ENCODE peak calls at places on chromosome 22, in seven cellular contexts. Z is heart right ventricle, T is HFF-Myc, Q is pancreas, X is colonic mucosa, F is hepatocyte, I is AG04450. M is an unnamed sample.

GRCh38 chr22:43319661-43320486 is 23.3 kb downstream of the SCUBE1 start:
- DNase-seq in Z (no peak), T (no peak), Q (no peak), X (no peak), F (no peak), I (no peak), M (no peak)

GRCh38 chr22:42622061-42622710 is 7.5 kb upstream of the POLDIP3 start:
- DNase-seq in Z (no peak), T (no peak), Q (no peak), X (no peak), F (no peak), I (no peak), M (no peak)

GRCh38 chr22:26182723-26183122 is 13.5 kb downstream of the SEZ6L start:
- DNase-seq in Z (no peak), T (no peak), Q (no peak), X (no peak), F (no peak), I (no peak), M (no peak)

GRCh38 chr22:50340157-50340879 is 2.8 kb upstream of the PPP6R2 start:
- DNase-seq in Z (no peak), T (no peak), Q (no peak), X (no peak), F (no peak), I (no peak), M (peak)

GRCh38 chr22:42154731-42155543 is 24.3 kb upstream of the CYP2D6 start:
- DNase-seq in Z (no peak), T (no peak), Q (no peak), X (no peak), F (no peak), I (no peak), M (no peak)

GRCh38 chr22:25067851-25068421 is 115.4 kb downstream of the KIAA1671 start:
- DNase-seq in Z (no peak), T (no peak), Q (no peak), X (no peak), F (no peak), I (no peak), M (no peak)

GRCh38 chr22:46323126-46323525 is 12.4 kb upstream of the TRMU start:
- DNase-seq in Z (no peak), T (no peak), Q (peak), X (no peak), F (no peak), I (no peak), M (no peak)

GRCh38 chr22:27283714-27284113 is 517.8 kb downstream of the MN1 start:
- DNase-seq in Z (no peak), T (no peak), Q (no peak), X (no peak), F (no peak), I (no peak), M (no peak)

GRCh38 chr22:46902436-46902835 is 140.0 kb downstream of the TBC1D22A start:
- DNase-seq in Z (no peak), T (no peak), Q (no peak), X (no peak), F (no peak), I (no peak), M (no peak)

GRCh38 chr22:31345331-31346254 is 553 bp downstream of the PATZ1 start:
- DNase-seq in Z (peak), T (no peak), Q (peak), X (peak), F (peak), I (peak), M (peak)

GRCh38 chr22:43891360-43892182 is at the start of gene PNPLA5:
- DNase-seq in Z (no peak), T (no peak), Q (no peak), X (no peak), F (peak), I (no peak), M (no peak)

GRCh38 chr22:49925525-49926128 is 7.2 kb downstream of the CRELD2 start:
- DNase-seq in Z (no peak), T (no peak), Q (peak), X (no peak), F (no peak), I (no peak), M (no peak)

GRCh38 chr22:47164514-47165337 is 402.3 kb downstream of the TBC1D22A start:
- DNase-seq in Z (peak), T (no peak), Q (no peak), X (no peak), F (no peak), I (no peak), M (no peak)

GRCh38 chr22:27628891-27629631 is 172.5 kb downstream of the MN1 start:
- DNase-seq in Z (no peak), T (no peak), Q (no peak), X (no peak), F (peak), I (no peak), M (peak)

GRCh38 chr22:41862530-41863266 is 29.8 kb downstream of the SREBF2 start:
- DNase-seq in Z (no peak), T (no peak), Q (no peak), X (no peak), F (no peak), I (no peak), M (no peak)

GRCh38 chr22:46758867-46759290 is 3.6 kb upstream of the TBC1D22A start:
- DNase-seq in Z (no peak), T (no peak), Q (peak), X (peak), F (peak), I (peak), M (peak)

GRCh38 chr22:49807780-49808708 is 19.6 kb downstream of the BRD1 start:
- DNase-seq in Z (no peak), T (no peak), Q (no peak), X (no peak), F (no peak), I (no peak), M (no peak)

GRCh38 chr22:18119409-18120110 is 9.0 kb downstream of the TUBA8 start:
- DNase-seq in Z (peak), T (no peak), Q (no peak), X (peak), F (no peak), I (no peak), M (peak)

GRCh38 chr22:28172948-28173360 is 253.9 kb upstream of the PITPNB start:
- DNase-seq in Z (no peak), T (no peak), Q (no peak), X (no peak), F (peak), I (no peak), M (no peak)

GRCh38 chr22:47335958-47336357 is 573.5 kb downstream of the TBC1D22A start:
- DNase-seq in Z (no peak), T (no peak), Q (no peak), X (no peak), F (no peak), I (no peak), M (no peak)

GRCh38 chr22:23862103-23862502 is 4.4 kb downstream of the SLC2A11 start:
- DNase-seq in Z (no peak), T (no peak), Q (no peak), X (no peak), F (peak), I (no peak), M (peak)

GRCh38 chr22:29689872-29690213 is 30.0 kb upstream of the CABP7 start:
- DNase-seq in Z (peak), T (no peak), Q (peak), X (peak), F (peak), I (peak), M (peak)

GRCh38 chr22:27488456-27489224 is 312.9 kb downstream of the MN1 start:
- DNase-seq in Z (no peak), T (no peak), Q (peak), X (peak), F (peak), I (no peak), M (no peak)

GRCh38 chr22:27988704-27989103 is 69.6 kb upstream of the PITPNB start:
- DNase-seq in Z (no peak), T (no peak), Q (no peak), X (no peak), F (no peak), I (no peak), M (no peak)

DNA sequence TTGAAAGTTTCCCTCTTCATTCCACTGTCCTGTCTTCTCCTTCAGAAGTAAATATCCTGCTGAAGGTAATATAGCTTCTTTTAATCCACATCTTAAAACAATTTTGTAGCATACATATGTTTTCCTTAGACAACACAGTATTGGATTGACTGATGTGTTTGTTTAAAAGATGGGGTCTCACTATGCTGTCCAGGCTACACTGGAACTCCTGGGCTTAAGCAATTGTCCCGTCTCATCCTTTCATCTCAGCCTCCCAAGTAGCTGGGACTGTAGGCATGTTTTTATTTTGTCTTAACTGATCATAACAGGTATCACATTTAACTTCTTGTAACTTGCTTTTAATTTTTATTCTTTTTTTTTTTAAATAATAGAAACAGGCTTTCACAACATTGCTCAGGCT is 55.9 kb downstream of the MRTFA start:
- DNase-seq in Z (no peak), T (no peak), Q (no peak), X (no peak), F (no peak), I (no peak), M (no peak)
- TF ChIP-seq CTCF in Z (no peak), T (no peak), Q (no peak), X (no peak), F (no peak), I (no peak), M (no peak)

DNA sequence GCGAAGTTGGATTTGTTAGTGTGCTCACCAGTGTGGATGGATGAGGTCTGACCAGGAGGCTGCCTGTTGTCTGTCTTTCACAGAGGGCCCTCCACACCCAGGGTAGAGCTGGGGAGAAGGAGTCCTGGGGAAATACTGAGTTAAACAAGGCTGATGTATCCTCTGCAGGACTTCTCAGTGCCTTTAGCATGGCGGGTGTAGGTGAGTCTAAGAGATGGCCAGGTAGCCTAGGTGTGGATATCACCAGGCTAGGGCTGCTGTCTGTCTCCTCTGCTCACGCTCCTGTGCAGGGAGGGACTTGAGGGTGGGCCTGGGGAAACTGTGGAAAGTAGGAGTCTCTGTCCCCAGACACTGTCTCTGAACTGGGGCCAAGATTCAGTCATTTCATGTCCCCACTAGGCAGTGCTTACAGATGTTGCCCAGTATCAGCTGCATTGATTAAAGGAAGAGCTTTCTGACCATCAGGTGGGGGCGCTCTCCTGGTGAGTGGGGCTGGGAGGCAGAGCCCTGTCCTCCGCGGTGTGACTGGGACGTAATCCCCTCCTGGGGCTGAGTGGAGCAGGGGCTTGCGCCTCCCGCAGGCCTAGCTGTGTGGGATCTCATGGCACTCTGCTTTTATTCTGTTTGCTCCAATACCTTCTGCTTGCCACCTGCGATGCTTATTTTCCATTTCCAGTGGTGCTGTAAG is 35.5 kb upstream of the CCDC188 start:
- DNase-seq in Z (no peak), T (no peak), Q (no peak), X (no peak), F (no peak), I (no peak), M (no peak)
- TF ChIP-seq CTCF in Z (no peak), T (no peak), Q (no peak), X (no peak), F (peak), I (peak), M (no peak)

GRCh38 chr22:38641476-38641875 is 14.7 kb downstream of the FAM227A start:
- DNase-seq in Z (no peak), T (no peak), Q (no peak), X (no peak), F (no peak), I (no peak), M (no peak)

GRCh38 chr22:38649841-38650522 is 6.2 kb downstream of the FAM227A start:
- DNase-seq in Z (no peak), T (no peak), Q (no peak), X (no peak), F (no peak), I (no peak), M (peak)

DNA sequence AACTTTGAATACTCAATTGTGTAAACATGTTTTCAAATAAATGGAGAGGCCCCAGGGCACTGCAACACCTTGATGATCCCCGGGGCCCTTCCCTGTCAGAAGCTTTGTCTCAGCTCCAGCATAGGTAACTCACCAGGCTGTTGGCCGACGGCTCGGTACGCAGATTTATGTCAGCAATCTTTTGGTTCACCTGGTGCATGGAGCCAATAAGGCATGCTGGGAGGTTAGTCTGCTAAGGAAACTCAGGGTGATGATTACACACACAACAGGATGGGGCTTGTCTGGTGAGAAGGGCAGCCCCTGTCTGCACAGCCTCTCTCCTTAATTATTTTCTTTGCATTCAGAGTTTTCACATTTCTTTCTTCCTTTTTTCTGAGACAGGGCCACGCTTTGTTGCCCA is 10.8 kb downstream of the FAM227A start:
- DNase-seq in Z (no peak), T (no peak), Q (no peak), X (no peak), F (no peak), I (no peak), M (no peak)
- TF ChIP-seq CTCF in Z (no peak), T (no peak), Q (no peak), X (no peak), F (no peak), I (no peak), M (no peak)

GRCh38 chr22:21867528-21868266 is at the start of gene MAPK1:
- DNase-seq in Z (peak), T (peak), Q (peak), X (peak), F (peak), I (peak), M (peak)
- TF ChIP-seq CTCF in Z (peak), T (no peak), Q (peak), X (peak), F (peak), I (peak), M (peak)

GRCh38 chr22:35717572-35717971 is at the start of gene APOL5:
- DNase-seq in Z (no peak), T (no peak), Q (no peak), X (no peak), F (no peak), I (no peak), M (no peak)

GRCh38 chr22:35708453-35708852 is 9.2 kb upstream of the APOL5 start:
- DNase-seq in Z (no peak), T (no peak), Q (no peak), X (no peak), F (no peak), I (no peak), M (no peak)

GRCh38 chr22:35711336-35711735 is 6.3 kb upstream of the APOL5 start:
- DNase-seq in Z (no peak), T (no peak), Q (no peak), X (no peak), F (no peak), I (no peak), M (no peak)

GRCh38 chr22:35708917-35709316 is 8.8 kb upstream of the APOL5 start:
- DNase-seq in Z (no peak), T (no peak), Q (no peak), X (no peak), F (no peak), I (no peak), M (no peak)

DNA sequence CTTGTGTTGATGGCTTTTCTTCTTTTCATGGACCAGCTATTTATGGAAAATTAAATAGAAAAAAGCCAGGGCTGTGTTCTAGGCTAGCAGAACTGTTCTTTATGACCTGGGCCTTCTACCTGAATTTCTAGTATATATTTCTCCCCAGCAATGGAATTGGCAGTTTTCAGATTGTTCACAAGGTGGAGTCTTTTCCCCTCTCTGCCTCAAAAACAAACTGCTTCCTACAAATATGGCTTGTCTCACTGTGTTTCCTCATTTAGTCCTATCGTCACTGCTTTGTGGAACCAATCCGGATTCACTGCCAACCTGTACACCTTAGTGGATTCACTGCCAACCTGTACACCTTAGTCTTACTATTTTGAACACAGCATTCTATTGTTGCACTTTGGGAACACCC is 5.0 kb upstream of the APOL5 start:
- DNase-seq in Z (no peak), T (no peak), Q (no peak), X (no peak), F (no peak), I (no peak), M (no peak)
- TF ChIP-seq CTCF in Z (no peak), T (no peak), Q (no peak), X (no peak), F (no peak), I (no peak), M (no peak)

M was measured in Calu3.